ENCODE peak calls at places on chromosome 7, in eight cellular contexts. R, Q, Y, C, A, X, M and G are unnamed samples.

GRCh38 chr7:102934670-102935069 is 21.9 kb downstream of the LRRC17 start:
- DNase-seq in R (no peak), Q (no peak), Y (no peak), C (no peak), A (no peak), X (no peak), M (no peak), G (no peak)

GRCh38 chr7:1938788-1939433 is 268.8 kb downstream of the ELFN1 start:
- DNase-seq in R (no peak), Q (no peak), Y (no peak), C (peak; percentile 52), A (no peak), X (no peak), M (no peak), G (no peak)

GRCh38 chr7:152133804-152134203 is 108.3 kb downstream of the GALNT11 start:
- DNase-seq in R (no peak), Q (no peak), Y (no peak), C (no peak), A (no peak), X (no peak), M (no peak), G (no peak)

GRCh38 chr7:5429253-5429856 is 5.7 kb upstream of the TNRC18 start:
- DNase-seq in R (peak; percentile 77), Q (peak; percentile 87), Y (peak; percentile 80), C (peak; percentile 88), A (peak; percentile 91), X (no peak), M (peak; percentile 76), G (peak; percentile 63)

GRCh38 chr7:15424468-15424867 is 137.3 kb downstream of the AGMO start:
- DNase-seq in R (no peak), Q (peak; percentile 39), Y (peak; percentile 14), C (no peak), A (no peak), X (no peak), M (no peak), G (peak; percentile 39)

GRCh38 chr7:151736403-151736909 is 140.5 kb downstream of the PRKAG2 start:
- DNase-seq in R (peak; percentile 44), Q (peak; percentile 97), Y (peak; percentile 98), C (no peak), A (peak; percentile 93), X (peak; percentile 77), M (peak; percentile 96), G (peak; percentile 99)

GRCh38 chr7:47132471-47132870 is 449.4 kb downstream of the TNS3 start:
- DNase-seq in R (no peak), Q (no peak), Y (no peak), C (no peak), A (no peak), X (no peak), M (no peak), G (peak; percentile 37)

GRCh38 chr7:43394441-43395130 is 188.3 kb upstream of the STK17A start:
- DNase-seq in R (no peak), Q (no peak), Y (no peak), C (no peak), A (no peak), X (no peak), M (no peak), G (peak; percentile 20)

GRCh38 chr7:44463169-44463808 is 27.2 kb downstream of the NUDCD3 start:
- DNase-seq in R (no peak), Q (peak; percentile 16), Y (peak; percentile 61), C (peak; percentile 34), A (no peak), X (peak; percentile 27), M (peak; percentile 46), G (no peak)
- TF ChIP-seq CTCF in R (no peak), Q (peak; percentile 33), Y (peak; percentile 48), C (peak; percentile 15), A (no peak), X (peak; percentile 53), M (peak; percentile 25), G (peak; percentile 29)

GRCh38 chr7:76281706-76282343 is 20.6 kb upstream of the HSPB1 start:
- DNase-seq in R (no peak), Q (no peak), Y (no peak), C (no peak), A (no peak), X (no peak), M (no peak), G (no peak)
- H3K4me3 ChIP-seq in R (peak overlapping the region; percentile 58), Q (peak overlapping the region; percentile 20), Y (peak overlapping the region; percentile 37), C (no peak overlapping the region), A (no peak overlapping the region), X (peak overlapping the region; percentile 57), M (peak overlapping the region; percentile 33), G (no peak overlapping the region)

GRCh38 chr7:130037703-130038102 is 13.5 kb downstream of the ZC3HC1 start:
- DNase-seq in R (no peak), Q (no peak), Y (peak; percentile 57), C (no peak), A (peak; percentile 6), X (no peak), M (peak; percentile 40), G (peak; percentile 51)
- TF ChIP-seq CTCF in R (no peak), Q (peak; percentile 56), Y (peak; percentile 61), C (peak; percentile 30), A (no peak), X (peak; percentile 36), M (peak; percentile 40), G (peak; percentile 42)

DNA sequence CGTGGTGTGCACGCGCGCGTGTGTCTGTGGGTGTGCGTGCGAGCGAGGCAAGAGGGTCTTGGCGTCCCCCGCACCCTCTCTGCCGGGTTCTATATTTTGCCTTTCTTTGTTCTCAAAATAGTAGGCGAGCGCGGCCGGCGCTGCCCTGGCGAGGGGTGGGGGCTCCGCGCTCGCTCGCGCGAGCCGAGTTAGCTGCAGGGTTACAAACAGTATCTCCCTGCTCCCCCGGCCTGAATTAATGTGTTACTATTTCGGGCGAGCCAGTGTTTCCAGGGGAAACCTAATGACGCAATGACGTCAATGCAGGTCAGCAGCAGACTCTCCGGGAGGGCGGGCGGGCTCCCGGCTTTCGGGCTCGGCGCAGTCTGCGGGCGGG is 73.8 kb upstream of the LEP start:
- DNase-seq in R (peak; percentile 28), Q (peak; percentile 77), Y (peak; percentile 68), C (peak; percentile 51), A (peak; percentile 63), X (peak; percentile 71), M (peak; percentile 53), G (peak; percentile 70)
- H3K4me3 ChIP-seq in R (peak overlapping the region; percentile 65), Q (peak overlapping the region; percentile 27), Y (peak overlapping the region; percentile 36), C (no peak overlapping the region), A (no peak overlapping the region), X (peak overlapping the region; percentile 43), M (peak overlapping the region; percentile 7), G (peak overlapping the region; percentile 15)

GRCh38 chr7:91784469-91784868 is 96.0 kb downstream of the MTERF1 start:
- DNase-seq in R (no peak), Q (peak; percentile 62), Y (peak; percentile 80), C (peak; percentile 49), A (no peak), X (peak; percentile 82), M (peak; percentile 82), G (peak; percentile 72)
- TF ChIP-seq CTCF in R (peak; percentile 39), Q (peak; percentile 21), Y (peak; percentile 43), C (no peak), A (no peak), X (peak; percentile 63), M (peak; percentile 30), G (no peak)

GRCh38 chr7:134859783-134860182 is 80.3 kb downstream of the CALD1 start:
- DNase-seq in R (no peak), Q (no peak), Y (no peak), C (no peak), A (no peak), X (no peak), M (no peak), G (no peak)

GRCh38 chr7:134870781-134871180 is 91.3 kb downstream of the CALD1 start:
- DNase-seq in R (no peak), Q (no peak), Y (no peak), C (no peak), A (no peak), X (no peak), M (no peak), G (no peak)

GRCh38 chr7:134866581-134866980 is 87.1 kb downstream of the CALD1 start:
- DNase-seq in R (no peak), Q (peak; percentile 54), Y (peak; percentile 77), C (no peak), A (no peak), X (no peak), M (peak; percentile 72), G (peak; percentile 34)

GRCh38 chr7:134870156-134870555 is 90.7 kb downstream of the CALD1 start:
- DNase-seq in R (no peak), Q (no peak), Y (no peak), C (no peak), A (no peak), X (no peak), M (no peak), G (no peak)

DNA sequence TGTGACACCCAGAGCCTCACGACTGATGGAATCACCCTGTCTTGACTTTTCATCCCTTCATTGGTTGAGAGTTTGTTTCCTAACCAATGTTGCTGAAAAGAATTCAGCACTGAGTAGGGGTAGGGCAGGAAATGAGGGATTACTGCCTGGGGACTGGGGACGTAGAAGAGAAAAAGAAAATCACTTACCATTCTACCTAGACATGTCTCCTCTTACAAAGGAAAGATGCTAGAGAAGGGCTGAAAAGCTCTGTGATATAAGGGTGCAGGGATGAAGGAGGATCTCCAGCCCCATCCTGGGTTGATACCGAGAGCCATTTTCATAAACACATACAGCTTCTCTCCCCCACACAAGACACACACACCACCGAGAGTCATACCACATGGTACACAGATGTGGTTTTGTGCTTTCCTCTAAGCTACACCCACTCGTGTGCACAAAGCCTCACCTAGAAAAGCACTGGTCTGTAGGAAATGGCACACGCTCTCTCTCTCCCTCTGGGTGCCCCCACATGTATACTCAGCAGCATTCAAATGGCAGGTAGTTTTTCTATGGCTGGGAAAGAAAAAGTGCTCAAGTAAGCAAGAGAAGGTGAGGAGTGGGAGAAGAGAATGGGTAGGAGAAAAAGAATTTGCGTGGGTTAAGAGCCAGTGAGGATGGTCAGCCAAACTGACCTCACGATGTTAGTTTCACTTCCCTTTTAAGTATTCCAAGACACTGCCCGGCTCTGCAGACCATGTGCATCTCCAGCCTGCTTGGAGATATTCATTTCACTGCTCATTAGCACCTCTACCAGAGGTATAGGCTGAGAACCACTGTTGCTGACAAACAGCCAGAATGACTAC is 85.8 kb downstream of the CALD1 start:
- DNase-seq in R (no peak), Q (peak; percentile 38), Y (peak; percentile 69), C (no peak), A (no peak), X (peak; percentile 77), M (peak; percentile 64), G (peak; percentile 78)
- H3K4me3 ChIP-seq in R (no peak overlapping the region), Q (no peak overlapping the region), Y (peak overlapping the region; percentile 2), C (no peak overlapping the region), A (no peak overlapping the region), X (no peak overlapping the region), M (peak overlapping the region; percentile 26), G (peak overlapping the region; percentile 47)

GRCh38 chr7:100588438-100588837 is 2.3 kb downstream of the FBXO24 start:
- DNase-seq in R (no peak), Q (no peak), Y (no peak), C (peak; percentile 75), A (no peak), X (no peak), M (peak; percentile 41), G (peak; percentile 14)
- TF ChIP-seq CTCF in R (no peak), Q (peak; percentile 24), Y (peak; percentile 25), C (peak; percentile 63), A (no peak), X (peak; percentile 26), M (peak; percentile 45), G (peak; percentile 28)